ENCODE peak calls at places on chromosomes 5 and 9, in nine cellular contexts. T, R, O, P, N, G, L, F and B are unnamed samples.

GRCh38 chr9:108184941-108185340 is 670.8 kb downstream of the ACTL7B start:
- DNase-seq in R (no peak), G (no peak), N (no peak), L (peak), F (peak), P (peak), O (no peak), T (no peak), B (no peak)

GRCh38 chr5:53479656-53480473 is 564 bp upstream of the FST start:
- DNase-seq in T (peak), L (peak), P (peak), N (no peak), F (peak), R (peak), O (peak), G (peak), B (no peak)

GRCh38 chr9:81317939-81318338 is 371.4 kb downstream of the TLE1 start:
- DNase-seq in R (no peak), P (peak), N (no peak), T (no peak), G (no peak), L (no peak), F (peak), O (no peak), B (no peak)

GRCh38 chr9:23621166-23621565 is 204.9 kb downstream of the ELAVL2 start:
- DNase-seq in T (no peak), N (no peak), F (no peak), G (no peak), R (no peak), P (peak), O (no peak), L (no peak), B (no peak)

GRCh38 chr5:142427529-142427928 is 102.7 kb upstream of the SPRY4 start:
- DNase-seq in O (no peak), P (no peak), T (no peak), L (no peak), F (no peak), R (no peak), N (no peak), G (no peak), B (no peak)

GRCh38 chr5:34731435-34732232 is 75.5 kb downstream of the RAI14 start:
- DNase-seq in G (no peak), R (no peak), O (no peak), F (no peak), N (no peak), L (no peak), T (no peak), P (no peak), B (no peak)

GRCh38 chr5:173291722-173292658 is 36.2 kb downstream of the STC2 start:
- DNase-seq in L (peak), F (peak), T (no peak), R (no peak), O (no peak), G (no peak), P (peak), N (no peak), B (no peak)

GRCh38 chr9:113687680-113688371 is 188.3 kb upstream of the ZNF618 start:
- DNase-seq in G (no peak), N (no peak), R (no peak), T (no peak), P (no peak), L (peak), F (peak), O (no peak), B (no peak)

GRCh38 chr5:181153814-181154213 is 6.4 kb downstream of the OR2V2 start:
- DNase-seq in T (no peak), G (no peak), N (no peak), P (no peak), L (no peak), O (no peak), R (no peak), F (no peak), B (no peak)

GRCh38 chr5:72957337-72957736 is 1.5 kb downstream of the FCHO2 start:
- DNase-seq in L (no peak), G (no peak), N (no peak), R (no peak), O (no peak), T (no peak), P (no peak), F (no peak), B (no peak)

GRCh38 chr9:126773004-126773607 is 31.7 kb upstream of the ZBTB43 start:
- DNase-seq in T (no peak), R (no peak), F (peak), O (peak), L (peak), G (no peak), P (no peak), N (no peak), B (no peak)

GRCh38 chr5:138246334-138246733 is 28.1 kb downstream of the GFRA3 start:
- DNase-seq in G (no peak), O (no peak), P (no peak), F (no peak), N (no peak), T (no peak), R (no peak), L (no peak), B (no peak)

GRCh38 chr9:29796291-29796952 is 2223.1 kb upstream of the C9orf72 start:
- DNase-seq in T (no peak), N (no peak), R (no peak), G (no peak), L (no peak), F (no peak), P (no peak), O (no peak), B (no peak)

GRCh38 chr5:74942622-74943286 is 76.6 kb upstream of the FAM169A start:
- DNase-seq in T (no peak), F (no peak), L (no peak), O (no peak), P (no peak), G (no peak), R (no peak), N (no peak), B (no peak)

GRCh38 chr9:4862506-4863250 is 69.9 kb downstream of the RCL1 start:
- DNase-seq in O (peak), G (no peak), P (no peak), L (peak), R (no peak), T (no peak), F (peak), N (no peak), B (no peak)

GRCh38 chr5:110088676-110089436 is 399.1 kb downstream of the MAN2A1 start:
- DNase-seq in P (no peak), O (no peak), L (no peak), F (no peak), T (no peak), R (no peak), N (no peak), G (no peak), B (no peak)

GRCh38 chr5:149667084-149667826 is 62.9 kb upstream of the PPARGC1B start:
- DNase-seq in T (no peak), G (no peak), R (no peak), N (no peak), O (peak), P (no peak), L (peak), F (peak), B (no peak)

GRCh38 chr5:179700401-179700918 is 1.7 kb downstream of the CANX start:
- DNase-seq in O (peak), P (peak), L (peak), G (no peak), R (no peak), F (peak), N (no peak), T (no peak), B (no peak)

GRCh38 chr5:159947708-159948358 is 31.6 kb downstream of the ADRA1B start:
- DNase-seq in F (peak), R (no peak), O (no peak), P (peak), N (no peak), G (no peak), L (peak), T (no peak), B (peak)

GRCh38 chr5:76403963-76404693 is 1.0 kb downstream of the IQGAP2 start:
- DNase-seq in N (no peak), R (peak), P (no peak), F (no peak), O (peak), G (peak), L (no peak), T (no peak), B (no peak)
- H3K4me3 ChIP-seq in N (peak), R (peak), P (no peak), F (no peak), O (peak), G (peak), L (peak), T (peak), B (peak)

GRCh38 chr9:85536076-85536475 is 205.7 kb downstream of the AGTPBP1 start:
- DNase-seq in N (peak), R (peak), G (no peak), O (no peak), T (no peak), L (peak), P (peak), F (peak), B (peak)

GRCh38 chr9:85533538-85533937 is 208.2 kb downstream of the AGTPBP1 start:
- DNase-seq in R (no peak), P (no peak), L (no peak), T (no peak), O (no peak), G (no peak), F (no peak), N (no peak), B (no peak)

GRCh38 chr9:85536514-85536913 is 205.2 kb downstream of the AGTPBP1 start:
- DNase-seq in P (no peak), G (no peak), R (no peak), T (no peak), L (peak), N (no peak), F (no peak), O (no peak), B (no peak)

GRCh38 chr9:85528607-85529006 is 213.1 kb downstream of the AGTPBP1 start:
- DNase-seq in F (no peak), L (no peak), O (no peak), P (no peak), N (no peak), R (no peak), T (no peak), G (no peak), B (no peak)

DNA sequence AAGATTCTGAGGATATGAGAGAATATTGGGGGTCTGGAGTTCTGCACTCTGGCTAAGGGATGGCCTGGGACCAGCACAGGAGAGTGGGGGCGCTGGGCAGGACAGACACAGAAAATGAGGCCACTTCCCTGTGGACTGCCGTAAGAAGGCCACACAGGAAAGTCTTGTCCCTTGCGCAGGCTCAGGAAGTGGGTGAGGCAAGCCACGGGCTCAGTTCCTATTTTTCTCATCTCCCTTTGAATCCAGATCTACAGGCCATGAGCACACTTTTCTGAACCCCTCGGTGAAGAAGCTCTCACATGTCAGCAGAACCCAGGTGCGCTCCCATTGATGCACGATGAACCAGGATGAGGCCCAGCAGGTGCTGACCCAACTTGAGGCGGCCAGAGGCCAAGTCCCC is 207.4 kb downstream of the AGTPBP1 start:
- DNase-seq in T (no peak), L (no peak), O (no peak), N (no peak), F (no peak), P (no peak), R (peak), G (no peak), B (no peak)
- TF ChIP-seq CTCF in T (no peak), L (no peak), O (no peak), N (no peak), F (no peak), P (no peak), R (no peak), G (no peak), B (no peak)

DNA sequence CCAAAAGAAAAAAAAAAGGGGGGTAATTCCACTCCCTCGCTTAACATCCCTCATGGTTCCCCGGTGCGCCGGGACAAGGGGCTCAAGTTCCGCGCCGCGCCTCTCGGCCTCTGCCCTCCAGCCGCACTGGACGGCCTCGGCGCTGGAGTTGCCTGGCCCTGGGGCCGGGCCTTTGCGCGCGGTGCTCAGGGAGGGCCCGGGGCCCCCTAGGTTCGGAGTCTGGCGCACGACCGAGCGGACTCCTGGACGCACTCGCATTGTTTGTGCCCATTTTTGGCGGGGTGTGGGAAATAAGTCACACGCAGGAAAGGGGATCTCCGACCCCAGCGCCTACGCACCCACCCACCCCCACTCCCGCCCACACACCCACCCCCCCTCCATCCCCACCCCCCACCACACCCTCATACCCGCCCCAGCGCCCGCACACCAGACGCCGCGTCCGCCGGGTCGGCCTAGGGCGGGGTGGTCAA is 381 bp downstream of the MED22 start:
- DNase-seq in N (no peak), T (no peak), L (no peak), G (peak), P (peak), R (peak), O (no peak), F (no peak), B (no peak)
- H3K4me3 ChIP-seq in N (peak), T (peak), L (peak), G (peak), P (peak), R (peak), O (peak), F (peak), B (peak)

GRCh38 chr5:146208916-146209522 is 5.6 kb downstream of the RBM27 start:
- DNase-seq in L (no peak), G (no peak), P (no peak), R (no peak), N (no peak), F (peak), T (no peak), O (no peak), B (no peak)
- TF ChIP-seq CTCF in L (peak), G (peak), P (peak), R (peak), N (no peak), F (peak), T (no peak), O (no peak), B (no peak)

DNA sequence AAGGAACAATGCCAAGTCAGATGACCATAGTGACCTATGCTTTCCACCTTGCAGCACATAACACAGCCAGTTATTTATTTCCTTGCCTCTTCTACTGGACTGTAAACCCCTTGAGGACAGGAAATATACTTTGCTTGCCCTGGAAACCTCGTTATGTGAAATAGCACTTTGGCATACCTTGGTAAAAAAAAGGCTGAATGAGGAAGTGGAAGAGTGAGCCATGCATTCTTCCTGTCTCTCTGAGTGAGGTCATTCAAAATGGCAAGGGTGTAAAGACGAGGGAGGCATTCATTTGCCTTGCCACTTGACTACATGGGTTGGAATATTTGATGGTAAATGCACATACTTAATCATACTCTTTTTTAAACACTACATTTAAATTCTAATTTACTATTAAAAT is 42.8 kb upstream of the SVEP1 start:
- DNase-seq in P (no peak), R (no peak), F (no peak), L (no peak), N (no peak), T (no peak), O (no peak), G (no peak), B (no peak)
- H3K4me3 ChIP-seq in P (no peak), R (no peak), F (no peak), L (no peak), N (no peak), T (no peak), O (no peak), G (no peak), B (no peak)

GRCh38 chr5:99169309-99169708 is 240.5 kb upstream of the CHD1 start:
- DNase-seq in P (peak), G (no peak), T (no peak), F (peak), R (no peak), N (no peak), L (peak), O (no peak), B (no peak)
- TF ChIP-seq CTCF in P (peak), G (no peak), T (no peak), F (no peak), R (no peak), N (no peak), L (peak), O (no peak), B (no peak)

GRCh38 chr9:99466787-99467186 is 244.7 kb downstream of the SEC61B start:
- DNase-seq in T (no peak), N (no peak), O (no peak), P (no peak), G (no peak), R (no peak), F (no peak), L (no peak), B (no peak)

GRCh38 chr9:99465231-99465891 is 243.3 kb downstream of the SEC61B start:
- DNase-seq in N (no peak), F (no peak), O (no peak), R (no peak), P (peak), T (no peak), G (peak), L (no peak), B (no peak)

GRCh38 chr9:99463144-99463543 is 241.1 kb downstream of the SEC61B start:
- DNase-seq in P (no peak), G (no peak), N (no peak), O (no peak), F (no peak), T (no peak), L (no peak), R (no peak), B (no peak)

GRCh38 chr9:99464568-99464967 is 242.5 kb downstream of the SEC61B start:
- DNase-seq in T (no peak), G (no peak), R (no peak), F (no peak), P (no peak), N (no peak), L (no peak), O (no peak), B (no peak)

GRCh38 chr9:99466104-99466503 is 244.0 kb downstream of the SEC61B start:
- DNase-seq in R (no peak), F (no peak), G (no peak), P (no peak), O (no peak), T (no peak), L (no peak), N (no peak), B (no peak)
- H3K4me3 ChIP-seq in R (no peak), F (no peak), G (no peak), P (no peak), O (no peak), T (no peak), L (no peak), N (no peak), B (no peak)

GRCh38 chr5:96256795-96257470 is 176.1 kb downstream of the PCSK1 start:
- DNase-seq in T (no peak), P (peak), G (no peak), N (no peak), L (peak), O (no peak), F (peak), R (no peak), B (peak)
- TF ChIP-seq CTCF in T (no peak), P (no peak), G (no peak), N (no peak), L (peak), O (no peak), F (peak), R (no peak), B (no peak)

GRCh38 chr5:8730194-8730593 is 815.7 kb downstream of the SEMA5A start:
- DNase-seq in O (no peak), T (no peak), L (peak), G (no peak), F (peak), P (peak), N (no peak), R (no peak), B (peak)
- H3K4me3 ChIP-seq in O (no peak), T (no peak), L (no peak), G (no peak), F (no peak), P (no peak), N (no peak), R (no peak), B (no peak)